ENCODE peak calls at places on chromosomes 7 and 10, in nine cellular contexts. P is RCC 7860; Z is RWPE1; X is neural crest cell; M is NCI-H1417 treated with DMSO at 0.1 percent for 48 hours; O is NCI-H748 treated with DMSO at 0.1 percent for 48 hours; S is NCI-H82; T is transverse colon; F is stimulated activated CD8-positive, alpha-beta memory T cell treated with anti-CD3 and anti-CD28 coated beads, Interleukin-7, amount 100 ng/mL, for 24 hours. C is an unnamed sample.

GRCh38 chr7:130893441-130893894 is 159.5 kb upstream of the KLF14 start:
- DNase-seq in T (no peak), M (no peak), Z (no peak), F (no peak), P (peak), O (no peak), S (no peak), X (no peak), C (no peak)

GRCh38 chr10:96512524-96512991 is 1.2 kb downstream of the TLL2 start:
- DNase-seq in X (peak), F (no peak), O (no peak), M (no peak), Z (no peak), P (no peak), S (peak), T (peak), C (no peak)

GRCh38 chr10:126110434-126110833 is 214.1 kb downstream of the FANK1 start:
- DNase-seq in P (no peak), T (no peak), X (no peak), S (no peak), M (no peak), Z (no peak), O (no peak), F (no peak), C (no peak)

GRCh38 chr7:89104748-89105685 is 309.5 kb upstream of the TEX47 start:
- DNase-seq in M (no peak), X (no peak), S (no peak), T (no peak), P (no peak), F (no peak), O (no peak), Z (no peak), C (no peak)

GRCh38 chr10:89707372-89707771 is 6.0 kb downstream of the KIF20B start:
- DNase-seq in T (no peak), S (no peak), Z (no peak), X (no peak), P (no peak), O (no peak), M (no peak), F (no peak), C (no peak)

GRCh38 chr7:35865287-35865686 is 64.4 kb downstream of the SEPTIN7 start:
- DNase-seq in X (no peak), F (no peak), Z (no peak), P (no peak), T (no peak), S (no peak), M (no peak), O (no peak), C (no peak)

GRCh38 chr10:14613570-14613918 is 161.2 kb downstream of the FAM107B start:
- DNase-seq in M (no peak), F (no peak), P (no peak), O (no peak), S (no peak), Z (no peak), X (no peak), T (no peak), C (no peak)

GRCh38 chr10:85492684-85493083 is 873.9 kb downstream of the GRID1 start:
- DNase-seq in S (no peak), M (peak), F (no peak), Z (no peak), O (no peak), X (no peak), T (no peak), P (no peak), C (no peak)

GRCh38 chr7:26705567-26705966 is 158.8 kb downstream of the SKAP2 start:
- DNase-seq in X (no peak), F (no peak), Z (peak), S (no peak), M (no peak), P (peak), O (no peak), T (no peak), C (no peak)